ENCODE peak calls at places on chromosomes 5 and 9, in four cellular contexts. One of them, this sample, is unnamed.

GRCh38 chr9:36995927-36996471 is 38.1 kb downstream of the PAX5 start:
- DNase-seq in K562: peak
- DNase-seq in IMR-90: peak
- DNase-seq in HepG2: peak
- DNase-seq in this sample: peak

GRCh38 chr9:6142816-6143454 is 72.7 kb upstream of the IL33 start:
- DNase-seq in IMR-90: no peak
- DNase-seq in HepG2: peak
- DNase-seq in K562: no peak
- DNase-seq in this sample: no peak

GRCh38 chr5:40490464-40491083 is 189.1 kb upstream of the PTGER4 start:
- DNase-seq in IMR-90: no peak
- DNase-seq in HepG2: no peak
- DNase-seq in K562: no peak
- DNase-seq in this sample: no peak

GRCh38 chr5:146906803-146907202 is 28.2 kb upstream of the PPP2R2B start:
- DNase-seq in HepG2: no peak
- DNase-seq in K562: no peak
- DNase-seq in IMR-90: no peak
- DNase-seq in this sample: no peak

GRCh38 chr5:120684213-120684612 is 220.1 kb downstream of the PRR16 start:
- DNase-seq in K562: no peak
- DNase-seq in HepG2: no peak
- DNase-seq in IMR-90: peak
- DNase-seq in this sample: no peak

GRCh38 chr9:107176701-107177100 is 106.4 kb upstream of the RAD23B start:
- DNase-seq in K562: no peak
- DNase-seq in IMR-90: peak
- DNase-seq in HepG2: no peak
- DNase-seq in this sample: no peak

GRCh38 chr5:41406944-41407343 is 103.5 kb downstream of the PLCXD3 start:
- DNase-seq in IMR-90: no peak
- DNase-seq in HepG2: peak
- DNase-seq in K562: no peak
- DNase-seq in this sample: no peak

GRCh38 chr5:35087971-35088370 is 40.2 kb upstream of the AGXT2 start:
- DNase-seq in K562: no peak
- DNase-seq in IMR-90: peak
- DNase-seq in HepG2: no peak
- DNase-seq in this sample: no peak

GRCh38 chr9:89052470-89053097 is 61.3 kb downstream of the S1PR3 start:
- DNase-seq in K562: no peak
- DNase-seq in IMR-90: no peak
- DNase-seq in HepG2: no peak
- DNase-seq in this sample: no peak

GRCh38 chr9:76912631-76913275 is 6.8 kb upstream of the PRUNE2 start:
- DNase-seq in HepG2: no peak
- DNase-seq in IMR-90: peak
- DNase-seq in K562: no peak
- DNase-seq in this sample: no peak

GRCh38 chr5:132407970-132408369 is 38.5 kb downstream of the SLC22A5 start:
- DNase-seq in K562: no peak
- DNase-seq in HepG2: no peak
- DNase-seq in IMR-90: no peak
- DNase-seq in this sample: no peak

GRCh38 chr9:34603610-34604231 is 8.2 kb downstream of the RPP25L start:
- DNase-seq in K562: peak
- DNase-seq in IMR-90: peak
- DNase-seq in HepG2: peak
- DNase-seq in this sample: peak

GRCh38 chr9:13279284-13280162 is at the start of gene MPDZ:
- DNase-seq in K562: peak
- DNase-seq in IMR-90: peak
- DNase-seq in HepG2: peak
- DNase-seq in this sample: peak

GRCh38 chr5:93819666-93820065 is 78.3 kb upstream of the POU5F2 start:
- DNase-seq in IMR-90: no peak
- DNase-seq in K562: no peak
- DNase-seq in HepG2: no peak
- DNase-seq in this sample: no peak

GRCh38 chr5:80712914-80713313 is 58.1 kb upstream of the DHFR start:
- DNase-seq in K562: no peak
- DNase-seq in HepG2: peak
- DNase-seq in IMR-90: no peak
- DNase-seq in this sample: no peak

GRCh38 chr9:5184776-5185175 is 663 bp downstream of the INSL6 start:
- DNase-seq in HepG2: no peak
- DNase-seq in IMR-90: no peak
- DNase-seq in K562: no peak
- DNase-seq in this sample: no peak

GRCh38 chr9:99259231-99259918 is 37.3 kb downstream of the SEC61B start:
- DNase-seq in IMR-90: no peak
- DNase-seq in K562: peak
- DNase-seq in HepG2: no peak
- DNase-seq in this sample: no peak

GRCh38 chr9:95923794-95924193 is 48.3 kb downstream of the ERCC6L2 start:
- DNase-seq in HepG2: peak
- DNase-seq in K562: no peak
- DNase-seq in IMR-90: no peak
- DNase-seq in this sample: peak

GRCh38 chr9:90909225-90909624 is 107.6 kb downstream of the SYK start:
- DNase-seq in IMR-90: no peak
- DNase-seq in K562: no peak
- DNase-seq in HepG2: no peak
- DNase-seq in this sample: no peak

GRCh38 chr5:115190388-115190787 is 20.7 kb upstream of the TRIM36 start:
- DNase-seq in K562: no peak
- DNase-seq in IMR-90: no peak
- DNase-seq in HepG2: no peak
- DNase-seq in this sample: no peak

GRCh38 chr5:82314964-82315728 is 37.0 kb upstream of the RPS23 start:
- DNase-seq in K562: no peak
- DNase-seq in IMR-90: peak
- DNase-seq in HepG2: no peak
- DNase-seq in this sample: no peak

GRCh38 chr9:96025995-96026572 is 150.6 kb downstream of the ERCC6L2 start:
- DNase-seq in IMR-90: no peak
- DNase-seq in HepG2: no peak
- DNase-seq in K562: peak
- DNase-seq in this sample: no peak

GRCh38 chr9:70422371-70423043 is 8.1 kb upstream of the KLF9 start:
- DNase-seq in K562: no peak
- DNase-seq in HepG2: no peak
- DNase-seq in IMR-90: no peak
- DNase-seq in this sample: no peak

GRCh38 chr9:136185596-136185995 is 19.3 kb downstream of the LHX3 start:
- DNase-seq in IMR-90: no peak
- DNase-seq in HepG2: no peak
- DNase-seq in K562: no peak
- DNase-seq in this sample: no peak

GRCh38 chr5:80961376-80962281 is 1.5 kb downstream of the RASGRF2 start:
- DNase-seq in IMR-90: peak
- DNase-seq in K562: no peak
- DNase-seq in HepG2: peak
- DNase-seq in this sample: no peak

GRCh38 chr5:123000731-123001130 is 35.8 kb downstream of the PPIC start:
- DNase-seq in HepG2: no peak
- DNase-seq in IMR-90: no peak
- DNase-seq in K562: no peak
- DNase-seq in this sample: no peak

GRCh38 chr9:17752021-17752420 is 173.2 kb downstream of the SH3GL2 start:
- DNase-seq in HepG2: no peak
- DNase-seq in IMR-90: no peak
- DNase-seq in K562: no peak
- DNase-seq in this sample: no peak

GRCh38 chr5:168468836-168469235 is 17.4 kb upstream of the RARS1 start:
- DNase-seq in HepG2: no peak
- DNase-seq in IMR-90: peak
- DNase-seq in K562: no peak
- DNase-seq in this sample: no peak

GRCh38 chr5:175347027-175347426 is 97.0 kb downstream of the DRD1 start:
- DNase-seq in HepG2: no peak
- DNase-seq in IMR-90: peak
- DNase-seq in K562: no peak
- DNase-seq in this sample: no peak

GRCh38 chr5:76372320-76373054 is 30.6 kb upstream of the IQGAP2 start:
- DNase-seq in IMR-90: peak
- DNase-seq in HepG2: peak
- DNase-seq in K562: peak
- DNase-seq in this sample: peak

GRCh38 chr9:3903906-3904305 is 378.1 kb upstream of the RFX3 start:
- DNase-seq in HepG2: no peak
- DNase-seq in K562: no peak
- DNase-seq in IMR-90: no peak
- DNase-seq in this sample: no peak

GRCh38 chr5:83562817-83563557 is 91.4 kb downstream of the VCAN start:
- DNase-seq in IMR-90: peak
- DNase-seq in HepG2: peak
- DNase-seq in K562: no peak
- DNase-seq in this sample: no peak

GRCh38 chr5:156543348-156543747 is 216.4 kb downstream of the SGCD start:
- DNase-seq in HepG2: no peak
- DNase-seq in IMR-90: no peak
- DNase-seq in K562: no peak
- DNase-seq in this sample: no peak

GRCh38 chr9:74951107-74951720 is 1.5 kb downstream of the C9orf40 start:
- DNase-seq in IMR-90: no peak
- DNase-seq in HepG2: no peak
- DNase-seq in K562: no peak
- DNase-seq in this sample: no peak

GRCh38 chr9:2101524-2101923 is 86.4 kb downstream of the SMARCA2 start:
- DNase-seq in K562: no peak
- DNase-seq in IMR-90: no peak
- DNase-seq in HepG2: no peak
- DNase-seq in this sample: no peak
- TF ChIP-seq MAZ in K562: no peak
- TF ChIP-seq MAZ in IMR-90: no peak
- TF ChIP-seq MAZ in HepG2: no peak
- TF ChIP-seq MAZ in this sample: no peak

GRCh38 chr9:131105952-131106351 is 9.6 kb downstream of the AIF1L start:
- DNase-seq in K562: no peak
- DNase-seq in IMR-90: no peak
- DNase-seq in HepG2: no peak
- DNase-seq in this sample: no peak
- TF ChIP-seq MAZ in K562: no peak
- TF ChIP-seq MAZ in IMR-90: no peak
- TF ChIP-seq MAZ in HepG2: no peak
- TF ChIP-seq MAZ in this sample: no peak

GRCh38 chr5:62592558-62592957 is 13.9 kb downstream of the LRRC70 start:
- DNase-seq in HepG2: no peak
- DNase-seq in IMR-90: no peak
- DNase-seq in K562: no peak
- DNase-seq in this sample: no peak
- TF ChIP-seq MAZ in HepG2: no peak
- TF ChIP-seq MAZ in IMR-90: no peak
- TF ChIP-seq MAZ in K562: no peak
- TF ChIP-seq MAZ in this sample: no peak

DNA sequence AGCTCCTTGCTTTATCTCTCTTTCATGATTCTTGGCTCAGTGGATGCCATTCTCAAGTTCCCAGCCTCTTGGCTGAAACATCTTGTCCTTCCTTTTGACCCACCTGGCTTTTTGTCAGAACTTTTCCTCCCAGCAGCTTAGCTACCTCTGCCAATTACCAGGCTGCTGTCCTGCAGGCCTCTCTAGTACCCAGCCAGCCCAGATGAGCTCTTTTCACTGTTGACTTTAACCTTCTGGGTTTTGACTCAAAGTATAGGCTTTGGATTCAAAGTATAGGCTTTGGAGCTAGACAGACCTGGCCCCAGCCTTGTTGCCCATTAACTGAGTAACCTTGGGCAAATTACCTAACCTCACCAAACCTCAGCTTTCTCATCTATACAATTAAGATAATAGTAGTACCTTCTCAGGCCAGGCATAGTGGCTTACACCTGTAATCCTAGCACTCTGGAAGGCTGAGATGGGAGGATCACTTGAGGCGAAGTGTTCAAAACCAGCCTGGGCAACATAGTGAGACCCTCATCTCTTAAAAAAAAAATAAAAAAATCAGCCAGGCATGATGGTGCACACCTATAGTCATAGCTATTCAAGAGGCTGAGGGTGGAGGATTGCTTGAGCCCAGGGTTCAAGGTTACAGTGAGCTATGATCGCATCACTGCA is 6.7 kb upstream of the TMEFF1 start:
- DNase-seq in HepG2: peak
- DNase-seq in IMR-90: no peak
- DNase-seq in K562: no peak
- DNase-seq in this sample: no peak
- TF ChIP-seq MAZ in HepG2: no peak
- TF ChIP-seq MAZ in IMR-90: no peak
- TF ChIP-seq MAZ in K562: no peak
- TF ChIP-seq MAZ in this sample: no peak

GRCh38 chr9:106072421-106072820 is 378.1 kb downstream of the TMEM38B start:
- DNase-seq in IMR-90: no peak
- DNase-seq in K562: no peak
- DNase-seq in HepG2: no peak
- DNase-seq in this sample: no peak

GRCh38 chr9:106074006-106074405 is 379.7 kb downstream of the TMEM38B start:
- DNase-seq in IMR-90: no peak
- DNase-seq in HepG2: no peak
- DNase-seq in K562: no peak
- DNase-seq in this sample: no peak

GRCh38 chr9:106077731-106078130 is 383.4 kb downstream of the TMEM38B start:
- DNase-seq in HepG2: no peak
- DNase-seq in K562: no peak
- DNase-seq in IMR-90: no peak
- DNase-seq in this sample: no peak

GRCh38 chr9:106075568-106075967 is 381.2 kb downstream of the TMEM38B start:
- DNase-seq in HepG2: no peak
- DNase-seq in IMR-90: no peak
- DNase-seq in K562: no peak
- DNase-seq in this sample: no peak

GRCh38 chr9:106075991-106076390 is 381.6 kb downstream of the TMEM38B start:
- DNase-seq in IMR-90: peak
- DNase-seq in K562: no peak
- DNase-seq in HepG2: no peak
- DNase-seq in this sample: no peak
- TF ChIP-seq MAZ in IMR-90: no peak
- TF ChIP-seq MAZ in K562: no peak
- TF ChIP-seq MAZ in HepG2: no peak
- TF ChIP-seq MAZ in this sample: no peak

GRCh38 chr9:128216781-128217553 is 13.8 kb downstream of the DNM1 start:
- DNase-seq in HepG2: no peak
- DNase-seq in IMR-90: no peak
- DNase-seq in K562: no peak
- DNase-seq in this sample: no peak

GRCh38 chr9:128218518-128219389 is 15.6 kb downstream of the DNM1 start:
- DNase-seq in HepG2: peak
- DNase-seq in IMR-90: peak
- DNase-seq in K562: peak
- DNase-seq in this sample: peak

GRCh38 chr9:128214571-128215490 is 11.7 kb downstream of the DNM1 start:
- DNase-seq in HepG2: no peak
- DNase-seq in IMR-90: no peak
- DNase-seq in K562: peak
- DNase-seq in this sample: no peak

GRCh38 chr9:128215491-128216404 is 12.6 kb downstream of the DNM1 start:
- DNase-seq in K562: peak
- DNase-seq in HepG2: peak
- DNase-seq in IMR-90: peak
- DNase-seq in this sample: peak

GRCh38 chr9:128218172-128218517 is 15.0 kb downstream of the DNM1 start:
- DNase-seq in HepG2: no peak
- DNase-seq in K562: peak
- DNase-seq in IMR-90: no peak
- DNase-seq in this sample: no peak
- TF ChIP-seq MAZ in HepG2: no peak
- TF ChIP-seq MAZ in K562: no peak
- TF ChIP-seq MAZ in IMR-90: no peak
- TF ChIP-seq MAZ in this sample: no peak